ENCODE peak calls at places on chromosomes 7 and 10, in four cellular contexts. R is fibroblast of gingiva, O is AML-193, U is RCC 7860. C is an unnamed sample.

GRCh38 chr7:114656471-114656870 is 241.9 kb downstream of the FOXP2 start:
- DNase-seq in R (no peak), O (no peak), U (no peak), C (no peak)

GRCh38 chr10:133129151-133129853 is 30.7 kb upstream of the KNDC1 start:
- DNase-seq in R (no peak), O (no peak), U (no peak), C (no peak)

GRCh38 chr10:127006453-127006852 is 101.2 kb downstream of the DOCK1 start:
- DNase-seq in R (no peak), O (no peak), U (no peak), C (no peak)

GRCh38 chr10:19811517-19811916 is 4.7 kb upstream of the PLXDC2 start:
- DNase-seq in R (peak; percentile 37), O (peak; percentile 5), U (no peak), C (no peak)

GRCh38 chr7:98823226-98823625 is 46.6 kb downstream of the TMEM130 start:
- DNase-seq in R (no peak), O (no peak), U (no peak), C (no peak)

GRCh38 chr7:70135656-70136055 is 537.4 kb downstream of the AUTS2 start:
- DNase-seq in R (no peak), O (no peak), U (no peak), C (no peak)

GRCh38 chr7:39085590-39086049 is 107.9 kb downstream of the POU6F2 start:
- DNase-seq in R (no peak), O (no peak), U (no peak), C (no peak)

GRCh38 chr7:42593860-42594259 is 318.0 kb downstream of the C7orf25 start:
- DNase-seq in R (no peak), O (no peak), U (no peak), C (no peak)

GRCh38 chr7:106848851-106849442 is 16.1 kb upstream of the PIK3CG start:
- DNase-seq in R (peak; percentile 31), O (no peak), U (peak; percentile 99), C (no peak)

GRCh38 chr10:8183241-8183704 is 128.8 kb downstream of the GATA3 start:
- DNase-seq in R (no peak), O (peak; percentile 6), U (peak; percentile 30), C (peak; percentile 1)

GRCh38 chr10:19629559-19629958 is 186.7 kb upstream of the PLXDC2 start:
- DNase-seq in R (peak; percentile 80), O (no peak), U (no peak), C (no peak)

GRCh38 chr7:14504134-14504533 is 398.4 kb downstream of the DGKB start:
- DNase-seq in R (no peak), O (no peak), U (no peak), C (no peak)

GRCh38 chr10:86390337-86391120 is 23.9 kb upstream of the GRID1 start:
- DNase-seq in R (no peak), O (no peak), U (no peak), C (no peak)

GRCh38 chr7:139192014-139192706 is 38.9 kb upstream of the UBN2 start:
- DNase-seq in R (no peak), O (no peak), U (no peak), C (no peak)

GRCh38 chr7:96189129-96189815 is 132.6 kb downstream of the SLC25A13 start:
- DNase-seq in R (no peak), O (no peak), U (no peak), C (no peak)

GRCh38 chr10:79445217-79445707 is at the start of gene ZCCHC24:
- DNase-seq in R (no peak), O (no peak), U (no peak), C (peak; percentile 46)

GRCh38 chr10:113788604-113789083 is 37.2 kb downstream of the PLEKHS1 start:
- DNase-seq in R (peak; percentile 96), O (no peak), U (peak; percentile 81), C (peak; percentile 15)

GRCh38 chr7:33233659-33234058 is 104.3 kb downstream of the BBS9 start:
- DNase-seq in R (no peak), O (no peak), U (no peak), C (no peak)

C was measured in HL-60.